ENCODE peak calls at places on chromosome 1, in eight cellular contexts. One of them, this sample, is unnamed.

GRCh38 chr1:199811163-199811562 is 216.3 kb upstream of the NR5A2 start:
- DNase-seq in activated T-helper 1 cell treated with Interleukin-2 at 50 U/mL for 16 hours: no peak
- DNase-seq in stimulated activated CD8-positive, alpha-beta memory T cell treated with anti-CD3 and anti-CD28 coated beads, Interleukin-12 subunit alpha, Interleukin-12 subunit beta, amount 100 ng/mL, for 1 hour: no peak
- DNase-seq in HFF-Myc: no peak
- DNase-seq in NCI-H2081: no peak
- DNase-seq in AG08396: no peak
- DNase-seq in HFFc6: no peak
- DNase-seq in Peyer's patch: no peak
- DNase-seq in this sample: no peak

GRCh38 chr1:65483993-65484754 is 63.7 kb downstream of the LEPR start:
- DNase-seq in activated T-helper 1 cell treated with Interleukin-2 at 50 U/mL for 16 hours: no peak
- DNase-seq in stimulated activated CD8-positive, alpha-beta memory T cell treated with anti-CD3 and anti-CD28 coated beads, Interleukin-12 subunit alpha, Interleukin-12 subunit beta, amount 100 ng/mL, for 1 hour: no peak
- DNase-seq in HFFc6: no peak
- DNase-seq in HFF-Myc: no peak
- DNase-seq in NCI-H2081: no peak
- DNase-seq in AG08396: no peak
- DNase-seq in Peyer's patch: no peak
- DNase-seq in this sample: no peak

GRCh38 chr1:8015036-8015808 is 10.9 kb downstream of the ERRFI1 start:
- DNase-seq in HFF-Myc: peak
- DNase-seq in NCI-H2081: peak
- DNase-seq in Peyer's patch: no peak
- DNase-seq in activated T-helper 1 cell treated with Interleukin-2 at 50 U/mL for 16 hours: no peak
- DNase-seq in AG08396: peak
- DNase-seq in HFFc6: peak
- DNase-seq in stimulated activated CD8-positive, alpha-beta memory T cell treated with anti-CD3 and anti-CD28 coated beads, Interleukin-12 subunit alpha, Interleukin-12 subunit beta, amount 100 ng/mL, for 1 hour: peak
- DNase-seq in this sample: peak

GRCh38 chr1:245067257-245067656 is 87.5 kb upstream of the KIF26B start:
- DNase-seq in HFFc6: no peak
- DNase-seq in HFF-Myc: no peak
- DNase-seq in NCI-H2081: no peak
- DNase-seq in Peyer's patch: no peak
- DNase-seq in stimulated activated CD8-positive, alpha-beta memory T cell treated with anti-CD3 and anti-CD28 coated beads, Interleukin-12 subunit alpha, Interleukin-12 subunit beta, amount 100 ng/mL, for 1 hour: no peak
- DNase-seq in activated T-helper 1 cell treated with Interleukin-2 at 50 U/mL for 16 hours: no peak
- DNase-seq in AG08396: no peak
- DNase-seq in this sample: no peak

GRCh38 chr1:205709640-205710039 is 29.3 kb upstream of the SLC45A3 start:
- DNase-seq in HFF-Myc: no peak
- DNase-seq in activated T-helper 1 cell treated with Interleukin-2 at 50 U/mL for 16 hours: no peak
- DNase-seq in stimulated activated CD8-positive, alpha-beta memory T cell treated with anti-CD3 and anti-CD28 coated beads, Interleukin-12 subunit alpha, Interleukin-12 subunit beta, amount 100 ng/mL, for 1 hour: no peak
- DNase-seq in NCI-H2081: no peak
- DNase-seq in AG08396: no peak
- DNase-seq in Peyer's patch: no peak
- DNase-seq in HFFc6: no peak
- DNase-seq in this sample: no peak

GRCh38 chr1:110155878-110156522 is 5.7 kb downstream of the SLC6A17 start:
- DNase-seq in HFF-Myc: peak
- DNase-seq in stimulated activated CD8-positive, alpha-beta memory T cell treated with anti-CD3 and anti-CD28 coated beads, Interleukin-12 subunit alpha, Interleukin-12 subunit beta, amount 100 ng/mL, for 1 hour: peak
- DNase-seq in AG08396: peak
- DNase-seq in activated T-helper 1 cell treated with Interleukin-2 at 50 U/mL for 16 hours: peak
- DNase-seq in HFFc6: peak
- DNase-seq in NCI-H2081: no peak
- DNase-seq in Peyer's patch: no peak
- DNase-seq in this sample: peak

GRCh38 chr1:245197911-245198379 is 43.2 kb downstream of the KIF26B start:
- DNase-seq in activated T-helper 1 cell treated with Interleukin-2 at 50 U/mL for 16 hours: no peak
- DNase-seq in stimulated activated CD8-positive, alpha-beta memory T cell treated with anti-CD3 and anti-CD28 coated beads, Interleukin-12 subunit alpha, Interleukin-12 subunit beta, amount 100 ng/mL, for 1 hour: no peak
- DNase-seq in Peyer's patch: no peak
- DNase-seq in HFFc6: peak
- DNase-seq in NCI-H2081: no peak
- DNase-seq in HFF-Myc: peak
- DNase-seq in AG08396: peak
- DNase-seq in this sample: peak

GRCh38 chr1:162908780-162909179 is 47.8 kb upstream of the CCDC190 start:
- DNase-seq in HFF-Myc: peak
- DNase-seq in HFFc6: peak
- DNase-seq in stimulated activated CD8-positive, alpha-beta memory T cell treated with anti-CD3 and anti-CD28 coated beads, Interleukin-12 subunit alpha, Interleukin-12 subunit beta, amount 100 ng/mL, for 1 hour: no peak
- DNase-seq in Peyer's patch: no peak
- DNase-seq in activated T-helper 1 cell treated with Interleukin-2 at 50 U/mL for 16 hours: no peak
- DNase-seq in NCI-H2081: no peak
- DNase-seq in AG08396: peak
- DNase-seq in this sample: peak

GRCh38 chr1:54971317-54971791 is 9.1 kb upstream of the TMEM61 start:
- DNase-seq in Peyer's patch: no peak
- DNase-seq in HFF-Myc: no peak
- DNase-seq in AG08396: peak
- DNase-seq in HFFc6: peak
- DNase-seq in NCI-H2081: no peak
- DNase-seq in activated T-helper 1 cell treated with Interleukin-2 at 50 U/mL for 16 hours: no peak
- DNase-seq in stimulated activated CD8-positive, alpha-beta memory T cell treated with anti-CD3 and anti-CD28 coated beads, Interleukin-12 subunit alpha, Interleukin-12 subunit beta, amount 100 ng/mL, for 1 hour: no peak
- DNase-seq in this sample: no peak

GRCh38 chr1:206979379-206980043 is 9.3 kb upstream of the FCAMR start:
- DNase-seq in Peyer's patch: no peak
- DNase-seq in activated T-helper 1 cell treated with Interleukin-2 at 50 U/mL for 16 hours: no peak
- DNase-seq in AG08396: no peak
- DNase-seq in stimulated activated CD8-positive, alpha-beta memory T cell treated with anti-CD3 and anti-CD28 coated beads, Interleukin-12 subunit alpha, Interleukin-12 subunit beta, amount 100 ng/mL, for 1 hour: no peak
- DNase-seq in NCI-H2081: no peak
- DNase-seq in HFF-Myc: no peak
- DNase-seq in HFFc6: peak
- DNase-seq in this sample: peak

GRCh38 chr1:47788761-47789160 is 208.4 kb downstream of the TRABD2B start:
- DNase-seq in HFF-Myc: no peak
- DNase-seq in activated T-helper 1 cell treated with Interleukin-2 at 50 U/mL for 16 hours: no peak
- DNase-seq in Peyer's patch: no peak
- DNase-seq in stimulated activated CD8-positive, alpha-beta memory T cell treated with anti-CD3 and anti-CD28 coated beads, Interleukin-12 subunit alpha, Interleukin-12 subunit beta, amount 100 ng/mL, for 1 hour: no peak
- DNase-seq in HFFc6: no peak
- DNase-seq in NCI-H2081: no peak
- DNase-seq in AG08396: no peak
- DNase-seq in this sample: no peak

GRCh38 chr1:115727706-115728249 is 40.7 kb downstream of the CASQ2 start:
- DNase-seq in HFFc6: peak
- DNase-seq in stimulated activated CD8-positive, alpha-beta memory T cell treated with anti-CD3 and anti-CD28 coated beads, Interleukin-12 subunit alpha, Interleukin-12 subunit beta, amount 100 ng/mL, for 1 hour: no peak
- DNase-seq in HFF-Myc: peak
- DNase-seq in Peyer's patch: peak
- DNase-seq in activated T-helper 1 cell treated with Interleukin-2 at 50 U/mL for 16 hours: no peak
- DNase-seq in NCI-H2081: no peak
- DNase-seq in AG08396: peak
- DNase-seq in this sample: peak

GRCh38 chr1:224457782-224458144 is 23.2 kb upstream of the WDR26 start:
- DNase-seq in AG08396: no peak
- DNase-seq in HFFc6: no peak
- DNase-seq in activated T-helper 1 cell treated with Interleukin-2 at 50 U/mL for 16 hours: no peak
- DNase-seq in Peyer's patch: no peak
- DNase-seq in stimulated activated CD8-positive, alpha-beta memory T cell treated with anti-CD3 and anti-CD28 coated beads, Interleukin-12 subunit alpha, Interleukin-12 subunit beta, amount 100 ng/mL, for 1 hour: no peak
- DNase-seq in NCI-H2081: no peak
- DNase-seq in HFF-Myc: no peak
- DNase-seq in this sample: no peak

GRCh38 chr1:162074548-162074947 is 5.1 kb downstream of the NOS1AP start:
- DNase-seq in Peyer's patch: no peak
- DNase-seq in activated T-helper 1 cell treated with Interleukin-2 at 50 U/mL for 16 hours: no peak
- DNase-seq in HFF-Myc: no peak
- DNase-seq in NCI-H2081: no peak
- DNase-seq in HFFc6: no peak
- DNase-seq in AG08396: no peak
- DNase-seq in stimulated activated CD8-positive, alpha-beta memory T cell treated with anti-CD3 and anti-CD28 coated beads, Interleukin-12 subunit alpha, Interleukin-12 subunit beta, amount 100 ng/mL, for 1 hour: no peak
- DNase-seq in this sample: no peak

This sample was measured in AG08395.